ENCODE peak calls at places on chromosomes 6 and 20, in eight cellular contexts. Y is GM13977; J is CD8-positive, alpha-beta T cell; A is left ventricle myocardium superior; H is endodermal cell; T is COR-L47; Q is foreskin fibroblast; F is NCI-H1694. O is an unnamed sample.

GRCh38 chr6:42911171-42912021 is 4.5 kb upstream of the PTCRA start:
- DNase-seq in Y (no peak), J (no peak), H (peak), Q (no peak), A (no peak), T (no peak), F (no peak), O (no peak)

GRCh38 chr6:141988954-141989705 is 143.6 kb upstream of the GJE1 start:
- DNase-seq in H (peak), T (peak), A (no peak), F (peak), Y (peak), J (no peak), Q (peak), O (peak)

GRCh38 chr6:6972456-6972855 is 135.3 kb upstream of the RREB1 start:
- DNase-seq in A (no peak), T (no peak), Q (no peak), Y (no peak), F (no peak), H (no peak), J (no peak), O (no peak)

GRCh38 chr6:88211446-88211845 is 45.3 kb upstream of the CNR1 start:
- DNase-seq in H (no peak), Y (no peak), Q (no peak), F (no peak), A (no peak), T (no peak), J (no peak), O (no peak)

GRCh38 chr6:126268087-126268486 is 71.8 kb upstream of the CENPW start:
- DNase-seq in Q (no peak), F (no peak), T (peak), Y (peak), J (no peak), H (no peak), A (no peak), O (no peak)

GRCh38 chr6:109239192-109239917 is 142.9 kb downstream of the CD164 start:
- DNase-seq in F (no peak), H (no peak), J (no peak), Q (no peak), T (no peak), A (no peak), Y (no peak), O (no peak)

GRCh38 chr20:3583765-3584164 is 79.4 kb downstream of the GFRA4 start:
- DNase-seq in F (no peak), H (no peak), Q (no peak), A (no peak), T (no peak), J (no peak), Y (no peak), O (no peak)

GRCh38 chr6:145028144-145028818 is 707.0 kb downstream of the EPM2A start:
- DNase-seq in F (no peak), J (no peak), H (no peak), A (no peak), Y (peak), T (peak), Q (peak), O (no peak)

GRCh38 chr20:13046409-13046808 is 37.6 kb downstream of the SPTLC3 start:
- DNase-seq in T (no peak), Y (no peak), Q (no peak), H (no peak), F (no peak), J (no peak), A (no peak), O (no peak)

GRCh38 chr6:154380733-154381132 is 24.1 kb upstream of the IPCEF1 start:
- DNase-seq in T (no peak), H (no peak), Q (no peak), F (no peak), J (no peak), A (no peak), Y (no peak), O (no peak)

GRCh38 chr20:49557449-49557848 is 10.5 kb downstream of the PTGIS start:
- DNase-seq in T (no peak), Q (peak), J (no peak), F (no peak), H (peak), A (no peak), Y (no peak), O (no peak)

GRCh38 chr20:38117635-38118034 is 47.4 kb downstream of the TGM2 start:
- DNase-seq in T (no peak), J (no peak), Y (no peak), H (peak), Q (peak), F (no peak), A (no peak), O (no peak)

GRCh38 chr20:25227317-25227831 is 20.5 kb upstream of the PYGB start:
- DNase-seq in Y (no peak), J (no peak), F (no peak), Q (peak), H (no peak), T (no peak), A (peak), O (no peak)

GRCh38 chr20:59608396-59608795 is 4.1 kb downstream of the PHACTR3 start:
- DNase-seq in A (no peak), Y (no peak), J (no peak), Q (no peak), T (no peak), H (no peak), F (no peak), O (no peak)

GRCh38 chr6:3075522-3076113 is 7.3 kb downstream of the RIPK1 start:
- DNase-seq in H (no peak), J (no peak), T (no peak), A (no peak), Y (no peak), Q (no peak), F (no peak), O (no peak)

GRCh38 chr6:123901441-123901840 is 97.8 kb downstream of the NKAIN2 start:
- DNase-seq in J (no peak), A (no peak), Y (no peak), T (no peak), Q (no peak), F (no peak), H (no peak), O (no peak)

O was measured in AG09319.